ENCODE peak calls at places on chromosome 9, in five cellular contexts. F, D, J, Z and C are unnamed samples.

GRCh38 chr9:91530829-91531228 is 107.2 kb upstream of the NFIL3 start:
- DNase-seq in F (no peak), D (no peak), J (no peak), Z (no peak), C (no peak)

GRCh38 chr9:131773911-131774379 is 34.1 kb upstream of the RAPGEF1 start:
- DNase-seq in F (peak), D (peak), J (no peak), Z (no peak), C (peak)

GRCh38 chr9:37151802-37152201 is 31.4 kb downstream of the ZCCHC7 start:
- DNase-seq in F (no peak), D (no peak), J (no peak), Z (no peak), C (no peak)

GRCh38 chr9:128275198-128276007 is at the start of gene GOLGA2:
- DNase-seq in F (peak), D (no peak), J (no peak), Z (no peak), C (peak)

GRCh38 chr9:94870793-94871558 is 144.5 kb downstream of the AOPEP start:
- DNase-seq in F (no peak), D (no peak), J (no peak), Z (peak), C (no peak)

GRCh38 chr9:3659647-3660046 is 133.8 kb upstream of the RFX3 start:
- DNase-seq in F (no peak), D (no peak), J (no peak), Z (no peak), C (no peak)

GRCh38 chr9:106534800-106535199 is 328.2 kb upstream of the ZNF462 start:
- DNase-seq in F (no peak), D (no peak), J (no peak), Z (no peak), C (no peak)

GRCh38 chr9:95726756-95727155 is 148.7 kb upstream of the ERCC6L2 start:
- DNase-seq in F (peak), D (no peak), J (no peak), Z (no peak), C (peak)

GRCh38 chr9:86983260-86984255 is 36.3 kb upstream of the GAS1 start:
- DNase-seq in F (no peak), D (no peak), J (no peak), Z (no peak), C (no peak)

GRCh38 chr9:30758726-30759446 is 1625.6 kb upstream of the ACO1 start:
- DNase-seq in F (no peak), D (no peak), J (no peak), Z (no peak), C (no peak)

GRCh38 chr9:33081128-33081851 is 4.8 kb upstream of the SMU1 start:
- DNase-seq in F (peak), D (peak), J (peak), Z (peak), C (peak)

GRCh38 chr9:133520121-133520835 is 4.5 kb downstream of the MYMK start:
- DNase-seq in F (no peak), D (no peak), J (no peak), Z (no peak), C (no peak)

GRCh38 chr9:87149794-87150193 is 202.5 kb upstream of the GAS1 start:
- DNase-seq in F (no peak), D (no peak), J (no peak), Z (no peak), C (no peak)

GRCh38 chr9:114894801-114895433 is 35.5 kb downstream of the TNFSF8 start:
- DNase-seq in F (no peak), D (no peak), J (peak), Z (no peak), C (peak)

GRCh38 chr9:130870491-130871381 is 25.9 kb downstream of the QRFP start:
- DNase-seq in F (peak), D (no peak), J (no peak), Z (no peak), C (no peak)

GRCh38 chr9:107539427-107540154 is 50.0 kb upstream of the KLF4 start:
- DNase-seq in F (no peak), D (no peak), J (no peak), Z (no peak), C (peak)

GRCh38 chr9:98359569-98359968 is 104.1 kb upstream of the TBC1D2 start:
- DNase-seq in F (no peak), D (no peak), J (no peak), Z (no peak), C (no peak)

GRCh38 chr9:126483468-126484056 is 130.2 kb upstream of the LMX1B start:
- DNase-seq in F (no peak), D (no peak), J (no peak), Z (no peak), C (no peak)

GRCh38 chr9:88049677-88050307 is 75.5 kb upstream of the CDK20 start:
- DNase-seq in F (no peak), D (no peak), J (no peak), Z (no peak), C (no peak)

GRCh38 chr9:108511200-108511756 is 344.5 kb downstream of the ACTL7B start:
- DNase-seq in F (no peak), D (no peak), J (no peak), Z (no peak), C (no peak)

GRCh38 chr9:99457981-99458380 is 235.9 kb downstream of the SEC61B start:
- DNase-seq in F (no peak), D (no peak), J (no peak), Z (no peak), C (no peak)

GRCh38 chr9:132487351-132487791 is 77.4 kb downstream of the CFAP77 start:
- DNase-seq in F (no peak), D (no peak), J (no peak), Z (no peak), C (no peak)

GRCh38 chr9:119020284-119020683 is 349.0 kb downstream of the BRINP1 start:
- DNase-seq in F (no peak), D (no peak), J (no peak), Z (no peak), C (no peak)

GRCh38 chr9:70679845-70680244 is 265.4 kb upstream of the KLF9 start:
- DNase-seq in F (no peak), D (no peak), J (no peak), Z (no peak), C (no peak)

GRCh38 chr9:112380102-112380581 is at the start of gene HSDL2:
- DNase-seq in F (no peak), D (no peak), J (no peak), Z (no peak), C (peak)

GRCh38 chr9:127316586-127317383 is 52.2 kb downstream of the GARNL3 start:
- DNase-seq in F (no peak), D (no peak), J (no peak), Z (no peak), C (no peak)

GRCh38 chr9:115946530-115946929 is 207.1 kb upstream of the PAPPA start:
- DNase-seq in F (no peak), D (no peak), J (peak), Z (no peak), C (no peak)

GRCh38 chr9:35313460-35313859 is 151.7 kb downstream of the UNC13B start:
- DNase-seq in F (no peak), D (no peak), J (no peak), Z (no peak), C (no peak)

GRCh38 chr9:74125916-74126315 is 371.2 kb upstream of the RORB start:
- DNase-seq in F (no peak), D (no peak), J (no peak), Z (no peak), C (no peak)

GRCh38 chr9:107360098-107360497 is 77.0 kb downstream of the RAD23B start:
- DNase-seq in F (no peak), D (no peak), J (no peak), Z (no peak), C (no peak)

GRCh38 chr9:133839822-133840329 is 101.7 kb upstream of the SARDH start:
- DNase-seq in F (no peak), D (no peak), J (no peak), Z (no peak), C (peak)